ENCODE peak calls at places on chromosome 1, in eight cellular contexts. J, R, U, D, G, N, Q and V are unnamed samples.

GRCh38 chr1:115640384-115640783 is 1.4 kb upstream of the VANGL1 start:
- DNase-seq in J (no peak), R (no peak), U (no peak), D (no peak), G (no peak), N (no peak), Q (no peak), V (no peak)

GRCh38 chr1:29245876-29246275 is 9.6 kb downstream of the PTPRU start:
- DNase-seq in J (no peak), R (no peak), U (peak; percentile 52), D (no peak), G (peak; percentile 41), N (no peak), Q (no peak), V (no peak)

GRCh38 chr1:227896710-227897655 is 50.7 kb downstream of the WNT9A start:
- DNase-seq in J (peak; percentile 24), R (no peak), U (no peak), D (no peak), G (no peak), N (no peak), Q (no peak), V (no peak)

GRCh38 chr1:218447010-218447689 is 102.0 kb downstream of the TGFB2 start:
- DNase-seq in J (no peak), R (no peak), U (no peak), D (no peak), G (no peak), N (no peak), Q (no peak), V (no peak)

GRCh38 chr1:227174136-227174535 is 144.2 kb downstream of the CDC42BPA start:
- DNase-seq in J (no peak), R (no peak), U (no peak), D (no peak), G (peak; percentile 88), N (no peak), Q (no peak), V (no peak)

GRCh38 chr1:31007462-31007991 is 58.0 kb downstream of the PUM1 start:
- DNase-seq in J (no peak), R (no peak), U (no peak), D (no peak), G (peak; percentile 89), N (no peak), Q (no peak), V (peak; percentile 25)

GRCh38 chr1:160465123-160465522 is 57.9 kb downstream of the SLAMF6 start:
- DNase-seq in J (no peak), R (no peak), U (no peak), D (no peak), G (no peak), N (no peak), Q (no peak), V (no peak)

GRCh38 chr1:24713176-24713575 is 32.1 kb upstream of the CLIC4 start:
- DNase-seq in J (no peak), R (no peak), U (no peak), D (no peak), G (peak; percentile 77), N (no peak), Q (no peak), V (no peak)

GRCh38 chr1:186420923-186421322 is 40.0 kb downstream of the PDC start:
- DNase-seq in J (no peak), R (no peak), U (no peak), D (no peak), G (no peak), N (no peak), Q (no peak), V (no peak)

GRCh38 chr1:43546388-43547100 is 15.9 kb downstream of the PTPRF start:
- DNase-seq in J (no peak), R (no peak), U (no peak), D (no peak), G (no peak), N (no peak), Q (no peak), V (no peak)

GRCh38 chr1:226207048-226207447 is 16.4 kb upstream of the MIXL1 start:
- DNase-seq in J (no peak), R (no peak), U (no peak), D (no peak), G (no peak), N (no peak), Q (no peak), V (no peak)

GRCh38 chr1:103171041-103171590 is 62.8 kb upstream of the COL11A1 start:
- DNase-seq in J (no peak), R (no peak), U (no peak), D (no peak), G (peak; percentile 52), N (no peak), Q (no peak), V (no peak)

GRCh38 chr1:205998457-205999241 is 4.5 kb downstream of the RAB7B start:
- DNase-seq in J (no peak), R (no peak), U (no peak), D (peak; percentile 29), G (no peak), N (no peak), Q (no peak), V (no peak)

GRCh38 chr1:150148834-150149489 is 754 bp upstream of the PLEKHO1 start:
- DNase-seq in J (no peak), R (no peak), U (no peak), D (no peak), G (peak; percentile 23), N (no peak), Q (no peak), V (no peak)

GRCh38 chr1:55812281-55812680 is 597.1 kb upstream of the USP24 start:
- DNase-seq in J (no peak), R (no peak), U (no peak), D (no peak), G (peak; percentile 24), N (no peak), Q (no peak), V (no peak)

GRCh38 chr1:207825719-207826556 is 74.1 kb downstream of the CD46 start:
- DNase-seq in J (no peak), R (peak; percentile 73), U (peak; percentile 57), D (no peak), G (peak; percentile 80), N (no peak), Q (peak; percentile 86), V (no peak)

GRCh38 chr1:151612506-151613274 is 840 bp downstream of the SNX27 start:
- DNase-seq in J (peak; percentile 46), R (no peak), U (no peak), D (peak; percentile 39), G (peak; percentile 43), N (peak; percentile 14), Q (no peak), V (peak; percentile 61)

GRCh38 chr1:174942547-174943255 is 57.0 kb upstream of the CACYBP start:
- DNase-seq in J (no peak), R (no peak), U (no peak), D (no peak), G (no peak), N (no peak), Q (no peak), V (no peak)

GRCh38 chr1:224211262-224211962 is 28.4 kb downstream of the DEGS1 start:
- DNase-seq in J (no peak), R (no peak), U (peak; percentile 84), D (no peak), G (peak; percentile 51), N (no peak), Q (no peak), V (no peak)

GRCh38 chr1:2974701-2975301 is 46.5 kb upstream of the ACTRT2 start:
- DNase-seq in J (no peak), R (no peak), U (no peak), D (no peak), G (no peak), N (no peak), Q (no peak), V (no peak)

GRCh38 chr1:154743536-154744036 is 126.5 kb downstream of the KCNN3 start:
- DNase-seq in J (no peak), R (no peak), U (no peak), D (no peak), G (no peak), N (no peak), Q (no peak), V (no peak)

GRCh38 chr1:9774744-9775679 is 48.8 kb downstream of the CLSTN1 start:
- DNase-seq in J (no peak), R (no peak), U (no peak), D (no peak), G (no peak), N (peak; percentile 62), Q (no peak), V (peak; percentile 50)

GRCh38 chr1:183859865-183860264 is 54.9 kb downstream of the RGL1 start:
- DNase-seq in J (no peak), R (no peak), U (no peak), D (no peak), G (peak; percentile 25), N (no peak), Q (no peak), V (no peak)

GRCh38 chr1:20423169-20423795 is 62.7 kb downstream of the CAMK2N1 start:
- DNase-seq in J (no peak), R (no peak), U (no peak), D (no peak), G (no peak), N (no peak), Q (no peak), V (no peak)

GRCh38 chr1:207659545-207660148 is 14.7 kb downstream of the CR1L start:
- DNase-seq in J (no peak), R (no peak), U (peak; percentile 81), D (no peak), G (no peak), N (peak; percentile 29), Q (no peak), V (no peak)

GRCh38 chr1:180254854-180255253 is 24.8 kb downstream of the LHX4 start:
- DNase-seq in J (peak; percentile 26), R (no peak), U (no peak), D (no peak), G (no peak), N (no peak), Q (no peak), V (no peak)

GRCh38 chr1:66274634-66275033 is 259.3 kb upstream of the SGIP1 start:
- DNase-seq in J (no peak), R (no peak), U (no peak), D (no peak), G (peak; percentile 47), N (no peak), Q (no peak), V (no peak)

GRCh38 chr1:170521818-170522217 is 10.1 kb upstream of the GORAB start:
- DNase-seq in J (no peak), R (no peak), U (no peak), D (no peak), G (peak; percentile 15), N (no peak), Q (no peak), V (no peak)

GRCh38 chr1:201468501-201468843 is 516 bp downstream of the PHLDA3 start:
- DNase-seq in J (no peak), R (no peak), U (peak; percentile 33), D (no peak), G (peak; percentile 34), N (peak; percentile 46), Q (no peak), V (no peak)

GRCh38 chr1:230072296-230072695 is 5.3 kb downstream of the GALNT2 start:
- DNase-seq in J (no peak), R (no peak), U (no peak), D (no peak), G (no peak), N (no peak), Q (no peak), V (no peak)

GRCh38 chr1:233597489-233597901 is 16.4 kb upstream of the KCNK1 start:
- DNase-seq in J (no peak), R (no peak), U (no peak), D (no peak), G (no peak), N (no peak), Q (no peak), V (no peak)

GRCh38 chr1:37859507-37860345 is at the start of gene MTF1:
- DNase-seq in J (peak; percentile 96), R (peak; percentile 97), U (peak; percentile 97), D (peak; percentile 94), G (peak; percentile 98), N (peak; percentile 98), Q (peak; percentile 96), V (peak; percentile 99)

GRCh38 chr1:41495171-41495948 is 10.9 kb upstream of the EDN2 start:
- DNase-seq in J (peak; percentile 80), R (no peak), U (peak; percentile 60), D (no peak), G (peak; percentile 52), N (peak; percentile 77), Q (no peak), V (peak; percentile 86)

GRCh38 chr1:27994060-27994459 is 34.3 kb downstream of the XKR8 start:
- DNase-seq in J (no peak), R (no peak), U (no peak), D (no peak), G (no peak), N (no peak), Q (no peak), V (peak; percentile 5)